ENCODE peak calls at places on chromosomes 6 and 20, in four cellular contexts. K is H9, U is Karpas-422, B is K562. L is an unnamed sample.

GRCh38 chr20:32807706-32808105 is 12.0 kb upstream of the MAPRE1 start:
- DNase-seq in U (no peak), K (peak; percentile 85), B (no peak), L (no peak)

GRCh38 chr6:41786451-41787218 is 859 bp upstream of the TOMM6 start:
- DNase-seq in K (peak; percentile 82), U (peak; percentile 95), B (peak; percentile 96), L (peak; percentile 88)

GRCh38 chr20:19903168-19903676 is 113.9 kb upstream of the NAA20 start:
- DNase-seq in U (peak; percentile 78), K (no peak), B (peak; percentile 12), L (peak; percentile 9)

GRCh38 chr6:124536792-124537191 is 425.4 kb upstream of the RNF217 start:
- DNase-seq in U (no peak), B (no peak), K (no peak), L (no peak)

GRCh38 chr20:63087236-63087871 is 80.6 kb upstream of the BHLHE23 start:
- DNase-seq in B (no peak), K (peak; percentile 18), U (no peak), L (no peak)

GRCh38 chr6:56724455-56724854 is 81.8 kb upstream of the DST start:
- DNase-seq in K (no peak), B (no peak), U (no peak), L (no peak)

GRCh38 chr20:15760217-15760567 is 813.1 kb downstream of the KIF16B start:
- DNase-seq in B (no peak), K (no peak), U (no peak), L (no peak)

GRCh38 chr6:168314948-168315347 is 4.6 kb downstream of the DACT2 start:
- DNase-seq in U (no peak), B (no peak), K (no peak), L (no peak)

GRCh38 chr6:5674141-5674540 is 332.6 kb downstream of the NRN1 start:
- DNase-seq in B (no peak), K (no peak), U (no peak), L (no peak)

GRCh38 chr6:69390125-69390524 is 406.7 kb downstream of the LMBRD1 start:
- DNase-seq in U (no peak), K (no peak), B (no peak), L (peak; percentile 7)

GRCh38 chr6:13248549-13248948 is 79.8 kb downstream of the TBC1D7 start:
- DNase-seq in U (no peak), B (no peak), K (no peak), L (no peak)

GRCh38 chr6:33071579-33071978 is 1.9 kb downstream of the HLA-DPA1 start:
- DNase-seq in K (no peak), B (no peak), U (no peak), L (no peak)

DNA sequence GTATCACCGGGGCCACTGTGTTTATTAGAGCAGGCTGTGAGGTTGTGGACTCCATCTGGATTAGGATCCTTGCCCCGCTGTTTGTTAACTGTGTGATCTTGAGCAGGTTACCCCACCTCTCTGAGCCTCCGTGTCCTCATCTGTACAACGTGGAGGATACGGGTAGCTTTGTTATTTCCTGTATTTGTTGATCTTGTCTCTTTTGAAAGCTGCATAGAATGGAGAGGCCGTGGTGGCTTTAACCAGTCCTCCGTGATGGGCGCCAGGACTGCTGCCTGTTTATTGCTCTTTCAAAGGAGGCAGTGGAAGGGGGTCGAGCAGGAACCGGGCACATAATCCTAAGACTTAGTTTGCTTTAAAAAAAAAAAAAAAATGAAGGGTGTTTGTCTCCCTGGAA is 22.9 kb downstream of the BCAS4 start:
- DNase-seq in U (peak; percentile 70), B (no peak), K (no peak), L (no peak)
- H3K9ac ChIP-seq in U (peak overlapping the region; percentile 61), B (peak overlapping the region; percentile 51), K (peak overlapping the region; percentile 42), L (no peak overlapping the region)

GRCh38 chr6:158654960-158655485 is 5.2 kb downstream of the SYTL3 start:
- DNase-seq in U (no peak), B (no peak), K (no peak), L (no peak)
- H3K9ac ChIP-seq in U (no peak overlapping the region), B (no peak overlapping the region), K (no peak overlapping the region), L (no peak overlapping the region)

GRCh38 chr20:49281913-49282467 is 4.1 kb upstream of the ZNFX1 start:
- DNase-seq in B (no peak), K (no peak), U (no peak), L (no peak)

GRCh38 chr20:49279677-49280462 is 2.0 kb upstream of the ZNFX1 start:
- DNase-seq in B (no peak), K (no peak), U (no peak), L (no peak)

GRCh38 chr20:49278817-49279676 is 1.2 kb upstream of the ZNFX1 start:
- DNase-seq in K (no peak), U (peak; percentile 66), B (peak; percentile 13), L (peak; percentile 45)

GRCh38 chr20:49281059-49281912 is 3.4 kb upstream of the ZNFX1 start:
- DNase-seq in B (peak; percentile 56), K (peak; percentile 71), U (no peak), L (no peak)

GRCh38 chr20:49280463-49281058 is 2.7 kb upstream of the ZNFX1 start:
- DNase-seq in U (no peak), B (no peak), K (no peak), L (no peak)
- H3K9ac ChIP-seq in U (no peak overlapping the region), B (peak overlapping the region; percentile 99), K (peak overlapping the region; percentile 99), L (no peak overlapping the region)

GRCh38 chr6:11043961-11044711 is at the start of gene ELOVL2:
- DNase-seq in B (peak; percentile 85), U (no peak), K (peak; percentile 59), L (no peak)
- H3K9ac ChIP-seq in B (no peak within 1 kb of the TSS), U (no peak within 1 kb of the TSS), K (peak within 1 kb of the TSS; percentile 34), L (no peak within 1 kb of the TSS)

L was measured in DND-41.